ENCODE peak calls at places on chromosome X, in four cellular contexts. Q, O, Z and A are unnamed samples.

GRCh38 chrX:3639236-3639635 is 74.2 kb downstream of the PRKX start:
- DNase-seq in O (no peak), Q (no peak), Z (no peak), A (no peak)

GRCh38 chrX:154779261-154779660 is 16.6 kb downstream of the DKC1 start:
- DNase-seq in Z (no peak), Q (no peak), O (no peak), A (no peak)

GRCh38 chrX:51608766-51609165 is 9.9 kb downstream of the CENPVL3 start:
- DNase-seq in Z (no peak), O (no peak), Q (no peak), A (no peak)

GRCh38 chrX:153924149-153924861 is 1.8 kb downstream of the ARHGAP4 start:
- DNase-seq in O (no peak), Z (peak), Q (peak), A (peak)

GRCh38 chrX:64642482-64642881 is 247.2 kb upstream of the MTMR8 start:
- DNase-seq in O (no peak), Q (no peak), Z (no peak), A (no peak)

GRCh38 chrX:23497919-23498318 is 163.3 kb downstream of the PTCHD1 start:
- DNase-seq in O (no peak), Q (no peak), Z (no peak), A (no peak)

GRCh38 chrX:120274958-120275357 is 24.3 kb downstream of the ZBTB33 start:
- DNase-seq in O (no peak), Z (no peak), Q (no peak), A (no peak)

GRCh38 chrX:42117318-42117717 is 194.0 kb upstream of the CASK start:
- DNase-seq in Z (no peak), Q (no peak), O (no peak), A (no peak)

GRCh38 chrX:87664381-87664780 is 146.8 kb downstream of the KLHL4 start:
- DNase-seq in Z (peak), Q (no peak), O (no peak), A (peak)

GRCh38 chrX:40098264-40099045 is 697 bp upstream of the BCOR start:
- DNase-seq in Z (peak), Q (no peak), O (no peak), A (peak)

GRCh38 chrX:12443534-12444098 is 305.3 kb downstream of the FRMPD4 start:
- DNase-seq in O (no peak), Z (no peak), Q (no peak), A (no peak)

GRCh38 chrX:118423558-118423957 is 72.1 kb upstream of the DOCK11 start:
- DNase-seq in Z (no peak), Q (no peak), O (no peak), A (no peak)

GRCh38 chrX:101617211-101618191 is at the start of gene ARMCX6:
- DNase-seq in Q (peak), Z (peak), O (no peak), A (peak)

GRCh38 chrX:2463973-2464676 is 36.7 kb downstream of the DHRSX start:
- DNase-seq in Q (no peak), Z (peak), O (no peak), A (no peak)

DNA sequence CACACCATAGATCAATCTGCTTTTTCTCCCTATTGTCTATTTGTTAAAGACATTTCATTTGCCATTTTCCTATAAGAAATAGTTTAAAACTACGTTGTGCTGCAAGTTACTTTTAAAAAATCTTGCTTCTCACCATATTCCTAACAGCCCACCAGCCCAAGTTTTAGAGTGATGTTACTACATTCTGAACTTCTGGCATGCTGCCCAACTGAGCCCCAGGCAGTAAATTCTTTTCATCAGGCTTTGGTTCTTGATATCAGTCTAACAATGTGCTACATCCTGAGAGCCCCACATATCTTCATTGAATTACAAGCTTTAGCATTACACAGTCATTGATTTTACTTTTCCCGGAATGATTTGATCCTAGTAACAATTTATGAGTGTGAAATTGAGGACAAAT is 283.8 kb upstream of the IL1RAPL1 start:
- DNase-seq in Z (no peak), O (no peak), Q (no peak), A (peak)
- TF ChIP-seq JUN in Z (no peak), O (no peak), Q (no peak), A (no peak)

GRCh38 chrX:129768186-129768585 is 11.6 kb upstream of the SASH3 start:
- DNase-seq in Z (no peak), O (no peak), Q (no peak), A (no peak)
- TF ChIP-seq EZH2 in Z (no peak), O (no peak), Q (no peak), A (no peak)

GRCh38 chrX:150926791-150927190 is 28.3 kb upstream of the CD99L2 start:
- DNase-seq in Z (no peak), O (no peak), Q (no peak), A (no peak)
- TF ChIP-seq JUN in Z (no peak), O (no peak), Q (no peak), A (no peak)

DNA sequence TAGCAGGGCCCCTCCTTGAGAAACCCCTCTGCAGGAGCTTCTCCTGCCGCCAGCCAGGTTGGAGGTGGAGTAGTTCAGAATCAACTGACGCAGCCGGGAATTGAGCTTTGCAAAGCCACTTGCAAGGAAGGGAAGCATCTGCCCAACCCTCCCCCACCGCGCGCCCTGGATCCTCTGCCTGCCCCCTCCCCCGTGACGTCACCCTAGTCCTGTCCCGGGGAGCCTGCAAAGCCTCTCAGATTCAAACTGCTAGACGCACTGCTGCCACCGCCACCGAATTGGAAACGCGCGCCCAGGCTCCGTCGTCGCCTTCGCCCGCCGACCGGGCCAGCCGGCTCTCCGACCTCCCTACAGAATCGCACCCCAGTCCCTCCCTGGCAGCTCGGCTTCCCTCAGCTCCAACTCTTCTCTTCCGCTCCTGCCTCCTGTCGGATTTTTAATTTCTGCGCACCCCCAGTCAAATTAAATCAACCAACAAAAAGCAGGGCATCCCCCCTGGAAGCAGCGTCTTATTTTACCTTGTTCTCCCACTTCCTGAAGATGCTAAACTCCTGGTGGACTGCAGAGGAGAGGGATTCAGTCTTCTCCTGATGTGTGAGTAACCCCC is 3.8 kb downstream of the SLITRK2 start:
- DNase-seq in O (no peak), Z (no peak), Q (no peak), A (no peak)
- TF ChIP-seq EZH2 in O (no peak), Z (no peak), Q (no peak), A (no peak)

GRCh38 chrX:67749536-67749935 is 205.7 kb downstream of the AR start:
- DNase-seq in Q (no peak), O (no peak), Z (no peak), A (peak)
- TF ChIP-seq JUN in Q (no peak), O (no peak), Z (no peak), A (no peak)

DNA sequence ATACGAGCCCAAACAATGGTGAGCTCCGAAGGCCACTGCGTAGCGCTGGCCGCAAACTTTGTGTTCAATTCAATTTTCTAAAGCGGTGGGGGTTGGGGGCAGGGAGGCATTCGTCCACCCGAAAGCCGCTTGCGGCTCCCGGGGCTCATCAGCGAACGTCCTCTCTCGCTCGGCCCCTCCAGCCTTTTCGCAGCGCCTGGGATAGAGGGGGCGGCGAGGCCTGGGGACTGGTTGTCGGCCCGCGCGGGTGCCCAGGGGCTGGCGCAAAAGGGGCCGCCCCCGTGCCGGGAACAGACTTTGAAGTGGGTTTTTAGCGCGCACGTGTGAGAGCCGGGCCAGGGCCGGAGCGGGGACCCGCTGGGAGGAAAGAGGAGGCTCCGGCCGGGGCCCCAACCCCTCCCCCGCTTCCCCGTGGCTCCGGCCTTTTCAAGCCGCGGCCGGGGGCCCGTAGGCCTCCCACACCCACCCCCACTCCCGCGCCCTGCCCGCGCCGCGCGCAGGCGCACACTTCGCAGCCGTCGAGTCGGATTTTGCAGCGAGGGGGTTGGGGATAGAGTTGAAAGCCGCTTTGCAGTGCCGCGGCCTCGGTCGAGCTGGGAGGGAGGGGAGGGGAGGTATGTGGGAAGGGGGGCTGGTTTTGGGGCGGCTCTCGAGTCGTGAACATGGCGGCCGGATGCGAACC is 8.3 kb downstream of the ZIC3 start:
- DNase-seq in Q (no peak), O (no peak), Z (no peak), A (no peak)
- TF ChIP-seq EZH2 in Q (no peak), O (no peak), Z (no peak), A (peak)

DNA sequence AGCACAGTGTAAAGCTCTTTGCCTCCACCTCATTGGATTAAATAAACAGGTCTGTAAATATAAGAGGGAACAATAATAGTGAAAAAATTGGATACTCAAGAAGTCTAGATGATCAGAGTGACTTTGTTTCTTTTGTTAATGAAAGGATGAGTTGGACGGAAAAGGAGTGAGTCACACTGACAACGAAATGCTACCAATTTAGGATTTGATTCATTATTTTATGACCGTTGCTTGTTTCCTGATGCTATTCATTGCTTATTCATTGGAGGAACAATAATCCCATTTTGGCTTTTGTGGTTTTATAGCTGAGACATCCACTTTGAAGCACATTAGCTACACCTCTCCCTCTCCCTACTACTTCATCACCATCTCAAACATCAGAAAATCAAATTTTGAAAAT is 74.4 kb upstream of the DYNLT3 start:
- DNase-seq in Q (no peak), O (no peak), Z (no peak), A (peak)
- TF ChIP-seq JUN in Q (no peak), O (no peak), Z (no peak), A (peak)